ENCODE peak calls at places on chromosomes 16 and 17, in six cellular contexts. V, F, E, S, R and W are unnamed samples.

GRCh38 chr17:6695565-6695964 is 17.6 kb downstream of the SLC13A5 start:
- DNase-seq in V (no peak), F (no peak), E (no peak), S (no peak), R (no peak), W (no peak)

GRCh38 chr17:74892974-74893911 is at the start of gene FADS6:
- DNase-seq in V (no peak), F (no peak), E (no peak), S (no peak), R (peak), W (no peak)

GRCh38 chr16:1830213-1830612 is 3.2 kb downstream of the FAHD1 start:
- DNase-seq in V (no peak), F (no peak), E (no peak), S (no peak), R (no peak), W (no peak)

GRCh38 chr17:66702106-66702936 is 132.6 kb upstream of the CACNG5 start:
- DNase-seq in V (no peak), F (no peak), E (no peak), S (no peak), R (no peak), W (no peak)

GRCh38 chr17:7022791-7023571 is at the start of gene BCL6B:
- DNase-seq in V (no peak), F (peak), E (no peak), S (no peak), R (peak), W (no peak)

GRCh38 chr16:51389881-51390280 is 238.8 kb upstream of the SALL1 start:
- DNase-seq in V (no peak), F (no peak), E (no peak), S (no peak), R (peak), W (no peak)

GRCh38 chr17:41555105-41555887 is 16.6 kb downstream of the KRT9 start:
- DNase-seq in V (no peak), F (no peak), E (peak), S (no peak), R (peak), W (no peak)

GRCh38 chr17:4833941-4834501 is 881 bp downstream of the MINK1 start:
- DNase-seq in V (peak), F (no peak), E (peak), S (no peak), R (peak), W (no peak)

GRCh38 chr17:55420067-55420775 is 1.4 kb downstream of the MMD start:
- DNase-seq in V (no peak), F (no peak), E (no peak), S (no peak), R (no peak), W (peak)

GRCh38 chr16:30875881-30876791 is 17.7 kb downstream of the BCL7C start:
- DNase-seq in V (no peak), F (no peak), E (no peak), S (no peak), R (peak), W (peak)

GRCh38 chr17:7982666-7983065 is 19.7 kb upstream of the GUCY2D start:
- DNase-seq in V (no peak), F (no peak), E (peak), S (no peak), R (peak), W (no peak)

GRCh38 chr16:7397901-7398300 is 65.3 kb downstream of the RBFOX1 start:
- DNase-seq in V (no peak), F (no peak), E (no peak), S (no peak), R (no peak), W (no peak)

GRCh38 chr17:63930951-63931575 is 1.1 kb downstream of the CD79B start:
- DNase-seq in V (peak), F (peak), E (no peak), S (peak), R (peak), W (peak)

GRCh38 chr16:53864819-53865491 is 161.0 kb downstream of the FTO start:
- DNase-seq in V (no peak), F (no peak), E (no peak), S (no peak), R (no peak), W (no peak)

GRCh38 chr16:29809850-29810698 is 1.9 kb upstream of the PRRT2 start:
- DNase-seq in V (no peak), F (peak), E (no peak), S (no peak), R (peak), W (no peak)

GRCh38 chr17:60391419-60392041 is 403 bp downstream of the USP32 start:
- DNase-seq in V (no peak), F (no peak), E (no peak), S (no peak), R (peak), W (no peak)

GRCh38 chr17:68832140-68832871 is 122.9 kb downstream of the ABCA8 start:
- DNase-seq in V (no peak), F (no peak), E (no peak), S (peak), R (no peak), W (no peak)

GRCh38 chr16:30948956-30949654 is at the start of gene ORAI3:
- DNase-seq in V (peak), F (peak), E (peak), S (peak), R (peak), W (peak)

GRCh38 chr17:36657763-36658490 is 56.5 kb downstream of the MRM1 start:
- DNase-seq in V (no peak), F (peak), E (peak), S (no peak), R (peak), W (no peak)

GRCh38 chr17:44965491-44966234 is 2.4 kb downstream of the C1QL1 start:
- DNase-seq in V (no peak), F (no peak), E (no peak), S (no peak), R (no peak), W (no peak)

GRCh38 chr17:45170976-45171337 is 9.3 kb downstream of the HEXIM2 start:
- DNase-seq in V (peak), F (peak), E (peak), S (peak), R (no peak), W (no peak)

GRCh38 chr17:62631086-62631935 is 3.8 kb downstream of the MRC2 start:
- DNase-seq in V (no peak), F (no peak), E (no peak), S (no peak), R (no peak), W (no peak)

GRCh38 chr16:66751135-66751991 is at the start of gene DYNC1LI2:
- DNase-seq in V (peak), F (peak), E (peak), S (peak), R (peak), W (peak)
- TF ChIP-seq CTCF in V (peak), F (peak), E (peak), S (peak), R (peak), W (peak)

DNA sequence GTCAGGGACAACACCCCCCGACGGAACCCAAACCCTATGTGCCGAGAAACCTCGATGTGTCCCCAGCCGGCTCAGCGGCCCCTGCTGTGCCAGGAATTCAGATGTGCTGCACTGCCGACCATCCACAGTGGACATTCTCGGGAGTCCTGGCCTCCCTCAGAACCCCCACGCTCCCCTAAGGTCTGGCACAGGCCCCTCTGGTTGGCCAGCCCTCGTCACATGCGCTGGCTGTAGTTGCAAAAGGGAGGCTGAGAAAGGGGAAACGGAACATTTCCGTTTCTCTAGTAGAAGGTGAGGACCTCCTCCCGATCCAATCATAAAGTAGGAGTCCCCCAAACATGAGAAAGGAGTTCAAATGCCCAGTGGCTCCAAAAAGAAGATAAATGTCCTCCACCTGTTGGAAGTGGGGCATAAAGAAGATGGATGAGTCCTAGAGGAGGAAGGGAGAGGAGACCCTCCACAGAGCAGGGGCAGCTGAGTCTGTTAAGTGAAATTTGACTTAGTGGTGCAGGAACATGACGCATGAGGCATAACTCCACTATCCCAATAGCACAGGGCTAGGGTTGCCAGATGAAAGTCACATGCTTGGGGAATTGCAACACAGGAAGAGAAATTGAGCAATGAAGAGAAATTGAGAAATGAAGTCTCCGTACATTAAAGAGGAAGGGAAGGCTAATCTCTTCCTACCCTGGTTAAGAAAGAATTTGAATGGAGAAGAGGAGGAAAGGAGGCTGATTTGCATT is 49.3 kb upstream of the WSB1 start:
- DNase-seq in V (peak), F (peak), E (peak), S (peak), R (peak), W (no peak)
- H3K4me3 ChIP-seq in V (no peak), F (no peak), E (peak), S (peak), R (no peak), W (no peak)

GRCh38 chr16:89442588-89442987 is 47.8 kb downstream of the ANKRD11 start:
- DNase-seq in V (no peak), F (no peak), E (peak), S (no peak), R (no peak), W (no peak)

GRCh38 chr16:89445166-89445565 is 45.2 kb downstream of the ANKRD11 start:
- DNase-seq in V (no peak), F (no peak), E (peak), S (no peak), R (no peak), W (no peak)

GRCh38 chr16:89444151-89444723 is 46.1 kb downstream of the ANKRD11 start:
- DNase-seq in V (no peak), F (no peak), E (no peak), S (no peak), R (no peak), W (no peak)

GRCh38 chr16:89443727-89444084 is 46.7 kb downstream of the ANKRD11 start:
- DNase-seq in V (no peak), F (no peak), E (no peak), S (peak), R (no peak), W (no peak)

DNA sequence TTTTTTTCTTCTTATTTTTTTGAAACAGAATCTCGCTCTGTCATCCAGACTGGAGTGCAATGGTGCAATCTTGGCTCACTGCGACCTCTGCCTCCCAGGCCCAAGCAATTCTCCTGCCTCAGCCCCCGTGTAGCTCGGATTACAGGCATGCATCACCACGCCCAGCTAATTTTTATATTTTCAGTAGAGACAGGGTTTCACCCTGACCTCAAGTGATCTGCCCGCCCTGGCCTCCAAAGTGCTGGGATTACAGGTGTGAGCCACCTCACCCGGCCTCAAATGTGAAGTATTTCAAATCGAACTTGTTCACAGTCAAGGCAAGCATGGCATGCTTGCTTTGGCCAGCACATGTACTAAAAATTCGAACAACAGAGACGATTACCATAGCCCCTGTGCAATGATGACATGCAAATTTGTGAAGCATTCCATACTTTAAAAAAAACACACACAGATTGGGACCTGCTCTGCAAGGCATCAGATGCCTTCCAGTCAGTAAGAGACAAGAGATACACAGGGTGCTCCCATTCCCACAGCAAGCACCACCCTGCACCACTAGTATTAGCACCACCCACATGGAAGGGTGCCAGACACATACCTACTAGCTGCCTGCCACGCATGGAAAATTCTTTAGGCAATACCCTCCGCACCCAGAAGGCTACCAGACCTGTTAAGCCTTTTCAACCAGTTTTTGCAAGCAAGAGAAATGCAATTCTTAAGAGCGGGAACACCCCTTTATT is 47.2 kb downstream of the ANKRD11 start:
- DNase-seq in V (peak), F (peak), E (peak), S (no peak), R (no peak), W (no peak)
- TF ChIP-seq CTCF in V (no peak), F (no peak), E (peak), S (no peak), R (no peak), W (no peak)

GRCh38 chr17:40316571-40317344 is 7.8 kb downstream of the RARA start:
- DNase-seq in V (peak), F (peak), E (peak), S (peak), R (peak), W (no peak)

GRCh38 chr17:40315206-40315605 is 6.2 kb downstream of the RARA start:
- DNase-seq in V (no peak), F (peak), E (no peak), S (no peak), R (no peak), W (no peak)

GRCh38 chr17:40317345-40317873 is 8.4 kb downstream of the RARA start:
- DNase-seq in V (peak), F (peak), E (peak), S (peak), R (peak), W (no peak)

GRCh38 chr17:40314557-40314953 is 5.6 kb downstream of the RARA start:
- DNase-seq in V (peak), F (peak), E (peak), S (peak), R (no peak), W (no peak)

GRCh38 chr17:40315678-40316570 is 6.9 kb downstream of the RARA start:
- DNase-seq in V (no peak), F (peak), E (no peak), S (peak), R (no peak), W (no peak)
- H3K4me3 ChIP-seq in V (no peak), F (peak), E (no peak), S (peak), R (peak), W (no peak)

GRCh38 chr17:61451538-61452300 is 503 bp upstream of the TBX4 start:
- DNase-seq in V (peak), F (no peak), E (no peak), S (no peak), R (peak), W (no peak)

GRCh38 chr17:61449707-61450640 is 2.2 kb upstream of the TBX4 start:
- DNase-seq in V (no peak), F (no peak), E (no peak), S (no peak), R (no peak), W (no peak)

GRCh38 chr17:61452301-61453290 is at the start of gene TBX4:
- DNase-seq in V (peak), F (no peak), E (no peak), S (no peak), R (peak), W (no peak)

GRCh38 chr17:61453563-61453962 is 1.3 kb downstream of the TBX4 start:
- DNase-seq in V (no peak), F (no peak), E (no peak), S (no peak), R (no peak), W (no peak)

GRCh38 chr17:61450641-61451537 is 1.3 kb upstream of the TBX4 start:
- DNase-seq in V (peak), F (no peak), E (no peak), S (no peak), R (peak), W (no peak)
- TF ChIP-seq CTCF in V (no peak), F (no peak), E (no peak), S (no peak), R (peak), W (no peak)

GRCh38 chr16:66605177-66605999 is 884 bp downstream of the CMTM3 start:
- DNase-seq in V (no peak), F (peak), E (peak), S (peak), R (peak), W (peak)

GRCh38 chr16:66608241-66609138 is 4.0 kb downstream of the CMTM3 start:
- DNase-seq in V (peak), F (peak), E (peak), S (peak), R (peak), W (peak)

GRCh38 chr16:66604376-66605176 is at the start of gene CMTM3:
- DNase-seq in V (no peak), F (peak), E (peak), S (peak), R (peak), W (peak)

GRCh38 chr16:66603537-66604375 is 748 bp upstream of the CMTM3 start:
- DNase-seq in V (peak), F (peak), E (peak), S (peak), R (peak), W (peak)

DNA sequence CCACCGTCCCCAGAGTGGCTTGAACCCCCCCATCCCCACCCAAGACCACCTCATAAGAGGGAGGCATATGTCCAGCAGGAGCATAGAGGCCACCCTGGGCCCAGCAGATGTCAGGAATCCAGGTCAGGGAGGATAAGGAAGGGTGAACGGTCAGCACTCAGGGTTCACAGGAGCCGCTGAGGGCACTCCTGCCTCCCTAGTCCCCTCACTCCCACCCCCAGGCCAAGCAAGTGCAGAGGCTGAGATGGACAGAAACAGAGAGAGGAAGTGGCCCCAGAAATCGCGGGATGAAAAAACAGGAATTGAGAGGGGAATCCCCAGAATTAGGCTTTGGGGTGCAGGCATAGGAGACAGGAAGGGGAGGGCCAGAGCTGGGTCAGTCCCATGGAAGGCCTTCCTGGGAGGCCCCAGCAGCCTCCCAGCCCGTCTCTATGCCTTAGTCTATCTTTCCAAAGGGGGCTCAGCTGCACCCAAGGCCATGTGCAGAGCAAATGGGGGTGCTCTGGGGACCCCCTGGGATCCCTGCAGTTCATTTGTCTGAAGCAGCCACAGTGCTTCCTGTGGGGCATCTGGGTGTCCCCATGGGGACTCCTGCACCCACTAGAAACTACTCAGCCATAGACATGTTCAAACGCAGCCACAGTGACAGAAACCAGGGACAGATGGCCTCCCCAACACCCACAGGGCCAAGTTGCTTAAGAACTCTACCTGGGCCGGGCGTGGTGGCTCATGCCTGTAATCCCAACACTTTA is 1.7 kb downstream of the CMTM3 start:
- DNase-seq in V (no peak), F (no peak), E (no peak), S (no peak), R (no peak), W (peak)
- H3K4me3 ChIP-seq in V (peak), F (peak), E (peak), S (peak), R (peak), W (peak)

DNA sequence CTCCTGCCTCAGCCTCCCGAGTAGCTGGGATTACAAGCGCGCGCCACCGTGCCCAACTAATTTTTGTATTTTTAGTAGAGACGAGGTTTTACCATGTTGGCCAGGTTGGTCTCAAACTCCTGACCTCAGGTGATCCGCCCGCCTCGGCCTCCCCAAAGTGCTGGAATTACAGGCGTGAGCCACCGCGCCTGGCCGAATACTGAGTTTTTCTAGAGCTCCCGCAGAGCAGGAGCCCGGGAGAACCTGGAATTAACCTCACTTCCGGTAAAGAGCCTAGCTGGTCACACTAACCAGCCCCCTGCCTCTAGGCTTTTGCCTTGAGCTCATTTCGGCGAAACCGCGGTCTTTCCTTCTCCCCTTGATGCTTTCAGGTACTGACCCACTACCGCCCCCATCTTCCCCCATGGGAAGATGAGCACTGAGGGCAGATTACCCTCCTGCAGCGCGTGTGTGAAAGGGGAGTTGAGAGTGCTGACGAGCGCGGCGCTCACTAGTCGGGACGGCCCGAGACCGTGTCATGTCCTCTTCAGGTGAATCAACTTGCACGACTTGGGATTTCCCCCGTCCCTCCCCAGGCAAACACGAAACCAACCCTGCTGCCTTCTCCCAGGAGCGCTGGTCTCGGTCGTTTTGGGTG is 743 bp upstream of the NEK8 start:
- DNase-seq in V (no peak), F (peak), E (peak), S (no peak), R (peak), W (peak)
- TF ChIP-seq CTCF in V (peak), F (peak), E (peak), S (peak), R (peak), W (peak)